ENCODE peak calls at places on chromosomes 2 and 18, in seven cellular contexts. Z is IMR-90, N is coronary artery, T is ovary, Y is lower lobe of right lung, S is upper lobe of right lung, H is breast epithelium. F is an unnamed sample.

GRCh38 chr2:65165595-65165994 is 35.7 kb upstream of the RAB1A start:
- DNase-seq in Z (no peak), N (no peak), T (no peak), Y (no peak), S (no peak), H (no peak), F (no peak)

GRCh38 chr18:27921904-27922541 is 254.9 kb downstream of the CDH2 start:
- DNase-seq in Z (peak), N (no peak), T (no peak), Y (no peak), S (peak), H (no peak), F (peak)

GRCh38 chr2:163551974-163552373 is 183.8 kb downstream of the FIGN start:
- DNase-seq in Z (no peak), N (no peak), T (no peak), Y (no peak), S (no peak), H (no peak), F (no peak)

GRCh38 chr2:215383652-215384279 is 52.1 kb downstream of the FN1 start:
- DNase-seq in Z (no peak), N (no peak), T (no peak), Y (no peak), S (no peak), H (no peak), F (no peak)

GRCh38 chr2:197324801-197325200 is 14.2 kb upstream of the ANKRD44 start:
- DNase-seq in Z (no peak), N (no peak), T (no peak), Y (no peak), S (no peak), H (no peak), F (no peak)

GRCh38 chr2:10932345-10933151 is 20.8 kb downstream of the KCNF1 start:
- DNase-seq in Z (peak), N (no peak), T (no peak), Y (no peak), S (peak), H (no peak), F (no peak)

GRCh38 chr2:57296795-57297517 is 749.6 kb upstream of the VRK2 start:
- DNase-seq in Z (no peak), N (no peak), T (no peak), Y (no peak), S (no peak), H (no peak), F (no peak)

GRCh38 chr18:69469444-69469919 is 68.8 kb downstream of the DOK6 start:
- DNase-seq in Z (no peak), N (no peak), T (no peak), Y (no peak), S (no peak), H (no peak), F (no peak)

GRCh38 chr2:141692829-141693228 is 438.0 kb downstream of the LRP1B start:
- DNase-seq in Z (no peak), N (no peak), T (no peak), Y (no peak), S (no peak), H (no peak), F (no peak)

GRCh38 chr2:132448771-132449170 is 32.2 kb downstream of the GPR39 start:
- DNase-seq in Z (peak), N (no peak), T (no peak), Y (no peak), S (no peak), H (no peak), F (peak)

GRCh38 chr2:95357717-95358280 is 44.7 kb upstream of the FAHD2A start:
- DNase-seq in Z (no peak), N (peak), T (peak), Y (no peak), S (peak), H (peak), F (no peak)
- H3K27ac ChIP-seq in Z (no peak), N (no peak), T (no peak), Y (no peak), S (no peak), H (no peak), F (no peak)

GRCh38 chr18:8611916-8612576 is 2.8 kb downstream of the RAB12 start:
- DNase-seq in Z (no peak), N (no peak), T (no peak), Y (no peak), S (no peak), H (no peak), F (no peak)
- H3K4me3 ChIP-seq in Z (no peak), N (peak), T (no peak), Y (no peak), S (peak), H (no peak), F (no peak)

DNA sequence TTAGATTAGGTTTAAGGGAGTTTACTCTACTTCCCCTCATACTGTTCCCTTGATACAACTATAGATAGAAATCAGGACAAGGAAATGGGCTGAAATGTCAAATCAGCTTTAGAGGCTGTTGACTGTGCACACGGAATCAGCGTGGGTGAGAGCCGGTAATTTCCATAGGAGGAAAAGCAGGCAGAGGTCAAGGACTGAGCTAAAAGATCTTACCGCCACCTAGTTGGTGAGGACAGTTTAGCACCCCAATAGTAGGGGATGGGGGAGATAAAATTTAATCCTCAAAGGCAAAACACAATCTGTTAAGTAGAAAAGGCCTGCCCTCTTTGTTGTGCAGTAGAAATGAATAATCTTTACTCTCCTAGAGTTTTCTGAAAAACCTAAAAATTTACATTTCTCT is 1154.5 kb upstream of the CHAC2 start:
- DNase-seq in Z (no peak), N (no peak), T (no peak), Y (no peak), S (no peak), H (no peak), F (no peak)
- TF ChIP-seq CTCF in Z (no peak), N (no peak), T (no peak), Y (no peak), S (no peak), H (no peak), F (no peak)

GRCh38 chr2:44620189-44620990 is 258.6 kb downstream of the CAMKMT start:
- DNase-seq in Z (no peak), N (no peak), T (no peak), Y (no peak), S (no peak), H (no peak), F (no peak)

GRCh38 chr2:44615950-44616518 is 254.3 kb downstream of the CAMKMT start:
- DNase-seq in Z (no peak), N (no peak), T (no peak), Y (no peak), S (no peak), H (no peak), F (no peak)

GRCh38 chr2:44616616-44617266 is 255.0 kb downstream of the CAMKMT start:
- DNase-seq in Z (no peak), N (no peak), T (no peak), Y (no peak), S (no peak), H (no peak), F (no peak)

GRCh38 chr2:44614940-44615339 is 253.2 kb downstream of the CAMKMT start:
- DNase-seq in Z (no peak), N (no peak), T (no peak), Y (no peak), S (no peak), H (no peak), F (no peak)

GRCh38 chr2:44618378-44619023 is 256.8 kb downstream of the CAMKMT start:
- DNase-seq in Z (no peak), N (no peak), T (no peak), Y (no peak), S (no peak), H (no peak), F (no peak)
- H3K27ac ChIP-seq in Z (no peak), N (no peak), T (no peak), Y (no peak), S (no peak), H (no peak), F (no peak)

DNA sequence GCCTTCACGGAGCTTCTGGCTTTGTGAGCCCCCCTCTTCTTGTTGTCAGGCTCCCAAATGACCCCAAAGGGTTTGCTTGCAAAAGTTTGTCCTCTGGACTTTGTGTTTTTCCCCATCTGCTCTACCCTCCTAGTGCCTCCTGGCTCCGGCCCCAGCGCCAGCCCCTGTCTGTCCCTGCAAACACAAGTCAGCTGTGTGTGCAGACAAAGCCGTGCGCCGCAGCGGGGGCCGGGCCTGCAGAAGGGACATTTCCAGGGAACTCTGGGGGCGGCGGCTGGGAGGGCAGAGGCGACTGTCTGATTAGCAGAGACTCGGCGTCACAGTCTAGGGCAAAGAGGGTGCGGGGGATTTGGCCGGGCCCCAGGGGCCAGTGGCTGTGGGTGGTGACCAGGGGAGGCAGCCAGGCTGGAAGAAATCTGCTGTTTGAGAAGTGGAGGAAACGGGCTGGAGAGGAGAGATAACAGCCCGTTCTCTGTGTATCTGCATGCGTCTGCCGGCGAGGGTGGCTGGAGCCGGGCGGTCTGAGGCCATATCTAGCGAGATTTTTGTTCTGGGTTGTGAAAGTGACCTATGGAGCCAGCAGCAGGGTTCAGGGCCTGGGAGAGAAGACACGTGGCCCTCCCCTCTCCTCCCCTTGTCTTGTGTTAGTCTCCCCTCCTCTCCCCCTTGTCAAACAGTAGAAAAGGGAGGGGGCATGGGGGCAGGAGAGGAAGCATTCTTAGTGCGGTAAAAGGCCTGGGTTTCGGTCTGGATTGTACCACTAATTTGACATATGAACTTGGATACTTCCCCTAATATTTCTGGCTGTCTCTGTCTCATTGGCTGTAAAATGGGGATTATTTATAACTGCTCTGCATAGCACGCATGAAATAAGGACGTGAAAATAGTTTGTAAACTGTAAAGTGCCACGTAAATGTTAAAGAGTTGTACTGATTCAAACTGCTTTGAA is 169.4 kb downstream of the SMAD7 start:
- DNase-seq in Z (peak), N (peak), T (peak), Y (peak), S (peak), H (no peak), F (no peak)
- H3K4me3 ChIP-seq in Z (no peak), N (peak), T (peak), Y (peak), S (no peak), H (peak), F (peak)